ENCODE peak calls at places on chromosomes 2 and 18, in four cellular contexts. D is upper lobe of left lung, A is HepG2, Z is A549. F is an unnamed sample.

GRCh38 chr2:4221845-4222244 is 518.5 kb downstream of the DCDC2C start:
- ATAC-seq in D (no peak), A (no peak), Z (no peak), F (no peak)

GRCh38 chr2:60661073-60661738 is 94.9 kb upstream of the PAPOLG start:
- ATAC-seq in D (no peak), A (no peak), Z (no peak), F (no peak)

GRCh38 chr2:24015562-24016375 is 5.9 kb downstream of the MFSD2B start:
- ATAC-seq in D (no peak), A (peak), Z (peak), F (peak)

GRCh38 chr18:67568166-67568565 is 51.6 kb upstream of the DSEL start:
- ATAC-seq in D (no peak), A (no peak), Z (no peak), F (no peak)

GRCh38 chr2:225042800-225043167 is 516 bp upstream of the DOCK10 start:
- ATAC-seq in D (no peak), A (no peak), Z (no peak), F (no peak)

GRCh38 chr18:63079114-63079513 is 240.5 kb downstream of the BCL2 start:
- ATAC-seq in D (peak), A (no peak), Z (no peak), F (no peak)

GRCh38 chr2:41955641-41956040 is 92.2 kb upstream of the PKDCC start:
- ATAC-seq in D (no peak), A (no peak), Z (no peak), F (no peak)

GRCh38 chr2:14626873-14627272 is 5.6 kb upstream of the LRATD1 start:
- ATAC-seq in D (no peak), A (no peak), Z (no peak), F (no peak)

GRCh38 chr2:60354713-60355112 is 198.7 kb downstream of the BCL11A start:
- ATAC-seq in D (no peak), A (no peak), Z (no peak), F (no peak)

GRCh38 chr2:238143239-238143951 is 4.9 kb downstream of the KLHL30 start:
- ATAC-seq in D (no peak), A (no peak), Z (peak), F (no peak)

GRCh38 chr2:43220982-43221659 is 5.3 kb downstream of the ZFP36L2 start:
- ATAC-seq in D (peak), A (peak), Z (no peak), F (peak)

GRCh38 chr18:57898506-57899124 is 95.5 kb upstream of the ATP8B1 start:
- ATAC-seq in D (no peak), A (no peak), Z (no peak), F (no peak)

GRCh38 chr2:205959528-205959927 is 126.4 kb downstream of the INO80D start:
- ATAC-seq in D (no peak), A (no peak), Z (no peak), F (no peak)

GRCh38 chr18:77133920-77134496 is 1.4 kb upstream of the MBP start:
- ATAC-seq in D (peak), A (peak), Z (no peak), F (peak)

GRCh38 chr2:43132523-43133301 is 93.7 kb downstream of the ZFP36L2 start:
- ATAC-seq in D (no peak), A (no peak), Z (no peak), F (no peak)

GRCh38 chr18:10892801-10893595 is 256.4 kb downstream of the PIEZO2 start:
- ATAC-seq in D (no peak), A (peak), Z (no peak), F (no peak)

GRCh38 chr2:11873346-11873745 is 126.9 kb downstream of the LPIN1 start:
- ATAC-seq in D (no peak), A (no peak), Z (no peak), F (no peak)

GRCh38 chr2:11863103-11863502 is 116.7 kb downstream of the LPIN1 start:
- ATAC-seq in D (no peak), A (no peak), Z (no peak), F (no peak)

GRCh38 chr2:157526070-157526469 is 82.2 kb upstream of the CYTIP start:
- ATAC-seq in D (no peak), A (no peak), Z (no peak), F (no peak)

GRCh38 chr2:205364261-205364660 is 318.0 kb upstream of the NRP2 start:
- ATAC-seq in D (no peak), A (no peak), Z (no peak), F (no peak)

GRCh38 chr2:43399515-43400245 is 173.3 kb upstream of the ZFP36L2 start:
- ATAC-seq in D (peak), A (no peak), Z (no peak), F (peak)

GRCh38 chr2:203994735-203995134 is 58.2 kb downstream of the ICOS start:
- ATAC-seq in D (no peak), A (no peak), Z (no peak), F (no peak)

GRCh38 chr2:86218124-86218523 is 18.9 kb downstream of the MRPL35 start:
- ATAC-seq in D (no peak), A (peak), Z (no peak), F (no peak)

GRCh38 chr2:232635820-232636219 is 2.4 kb downstream of the EFHD1 start:
- ATAC-seq in D (no peak), A (no peak), Z (no peak), F (no peak)

GRCh38 chr2:232632904-232633412 is 446 bp upstream of the EFHD1 start:
- ATAC-seq in D (peak), A (peak), Z (peak), F (peak)

GRCh38 chr2:232634319-232635150 is 1.1 kb downstream of the EFHD1 start:
- ATAC-seq in D (no peak), A (peak), Z (no peak), F (no peak)

GRCh38 chr2:232632229-232632903 is 1.0 kb upstream of the EFHD1 start:
- ATAC-seq in D (peak), A (no peak), Z (no peak), F (no peak)

GRCh38 chr2:232633413-232634318 is at the start of gene EFHD1:
- ATAC-seq in D (peak), A (peak), Z (peak), F (peak)
- H3K27ac ChIP-seq in D (peak), A (no peak), Z (peak), F (peak)

DNA sequence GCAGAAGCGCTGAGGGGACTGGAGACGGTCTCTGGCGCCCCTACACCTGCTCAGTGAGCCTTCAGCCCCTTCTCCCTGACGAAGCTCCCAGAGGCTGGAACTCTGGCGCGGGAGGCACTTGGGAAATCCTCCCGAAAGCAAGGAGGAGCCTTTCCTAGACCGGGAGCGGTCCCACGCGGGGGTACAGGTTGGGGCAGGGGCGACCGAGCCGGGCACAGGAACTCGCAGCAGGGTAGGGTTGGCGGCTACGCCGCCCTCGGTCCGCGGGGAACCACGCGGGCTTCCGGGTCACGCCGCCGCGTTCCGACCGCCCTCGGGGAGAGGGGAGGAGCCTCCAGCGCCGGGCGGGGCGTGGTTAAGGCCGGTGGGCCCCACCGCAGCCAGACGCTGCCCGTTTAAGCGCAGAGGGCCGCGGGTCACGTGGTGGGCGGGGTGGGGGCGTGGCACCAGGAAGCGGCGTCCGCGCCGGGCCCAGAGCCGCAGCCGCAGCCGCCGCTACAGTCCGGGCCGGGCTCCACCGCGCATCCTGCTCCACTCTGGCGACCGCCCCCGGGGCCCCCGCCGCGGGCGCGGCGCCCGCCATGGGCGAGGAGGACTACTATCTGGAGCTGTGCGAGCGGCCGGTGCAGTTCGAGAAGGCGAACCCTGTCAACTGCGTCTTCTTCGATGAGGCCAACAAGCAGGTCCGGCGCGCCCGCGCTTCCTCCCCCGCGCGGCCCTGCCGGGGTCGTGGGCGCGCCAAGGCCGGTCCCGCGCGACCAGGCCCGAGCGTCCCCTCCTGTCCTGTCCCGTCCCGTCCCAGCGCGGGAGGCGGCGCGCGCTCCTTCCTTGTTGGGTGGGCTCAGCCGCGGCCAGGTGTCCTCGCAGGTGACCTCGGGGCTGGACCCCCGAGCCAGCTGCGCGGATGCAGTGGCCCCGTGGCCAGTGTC is at the start of gene RMC1:
- ATAC-seq in D (peak), A (peak), Z (peak), F (peak)
- TF ChIP-seq EP300 in D (no peak), A (no peak), Z (no peak), F (no peak)

DNA sequence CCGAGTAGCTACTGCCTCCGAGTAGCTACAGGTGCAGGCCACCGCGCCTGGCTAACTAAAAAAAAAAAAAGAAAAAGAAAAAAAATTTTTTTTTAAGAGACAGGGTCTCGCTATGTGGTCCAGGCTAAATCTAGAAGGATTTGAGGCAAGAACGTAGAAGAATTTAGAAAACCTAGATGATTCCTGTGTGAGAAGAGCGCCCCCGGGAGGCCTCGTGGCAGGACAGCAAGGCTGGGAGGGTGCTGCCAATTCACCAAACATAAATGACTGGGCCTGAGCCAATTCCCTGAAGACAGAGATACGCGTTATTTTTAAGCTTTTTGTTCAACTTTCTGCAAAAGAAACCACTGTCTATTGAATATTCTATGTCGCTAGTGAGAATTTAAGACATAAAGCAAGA is 90.1 kb upstream of the TGFA start:
- ATAC-seq in D (no peak), A (no peak), Z (no peak), F (no peak)
- TF ChIP-seq CTCF in D (no peak), A (peak), Z (peak), F (no peak)

GRCh38 chr2:17813742-17814458 is 2.4 kb upstream of the MSGN1 start:
- ATAC-seq in D (peak), A (no peak), Z (no peak), F (no peak)
- H3K27ac ChIP-seq in D (no peak), A (no peak), Z (no peak), F (peak)

GRCh38 chr2:65159261-65159660 is 29.4 kb upstream of the RAB1A start:
- ATAC-seq in D (no peak), A (no peak), Z (no peak), F (no peak)

GRCh38 chr2:65158557-65158956 is 28.7 kb upstream of the RAB1A start:
- ATAC-seq in D (no peak), A (no peak), Z (no peak), F (no peak)

GRCh38 chr2:65161551-65162100 is 31.7 kb upstream of the RAB1A start:
- ATAC-seq in D (no peak), A (peak), Z (peak), F (no peak)

GRCh38 chr2:65156041-65156440 is 26.1 kb upstream of the RAB1A start:
- ATAC-seq in D (no peak), A (no peak), Z (no peak), F (no peak)

DNA sequence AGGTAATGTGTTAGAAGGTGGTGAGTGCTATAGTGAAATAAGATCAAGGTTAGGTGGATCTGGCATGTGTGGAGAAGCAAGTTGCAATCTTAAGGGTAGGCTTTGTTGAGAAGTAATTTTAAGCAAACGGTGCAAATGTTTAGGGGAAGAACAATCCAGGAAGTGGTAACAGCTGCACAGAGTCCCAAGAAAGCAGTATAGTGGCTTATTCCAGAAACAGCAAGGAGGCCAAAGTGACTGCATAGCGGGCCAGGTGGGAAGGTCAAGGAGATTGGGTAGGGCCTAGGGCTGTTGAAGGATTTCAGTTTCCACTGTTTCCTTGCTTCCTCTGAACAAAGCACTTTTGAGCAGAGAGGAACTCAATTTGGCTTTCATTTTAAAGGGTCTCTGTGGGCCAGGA is 30.0 kb upstream of the RAB1A start:
- ATAC-seq in D (peak), A (no peak), Z (no peak), F (no peak)
- TF ChIP-seq EP300 in D (no peak), A (no peak), Z (no peak), F (no peak)

DNA sequence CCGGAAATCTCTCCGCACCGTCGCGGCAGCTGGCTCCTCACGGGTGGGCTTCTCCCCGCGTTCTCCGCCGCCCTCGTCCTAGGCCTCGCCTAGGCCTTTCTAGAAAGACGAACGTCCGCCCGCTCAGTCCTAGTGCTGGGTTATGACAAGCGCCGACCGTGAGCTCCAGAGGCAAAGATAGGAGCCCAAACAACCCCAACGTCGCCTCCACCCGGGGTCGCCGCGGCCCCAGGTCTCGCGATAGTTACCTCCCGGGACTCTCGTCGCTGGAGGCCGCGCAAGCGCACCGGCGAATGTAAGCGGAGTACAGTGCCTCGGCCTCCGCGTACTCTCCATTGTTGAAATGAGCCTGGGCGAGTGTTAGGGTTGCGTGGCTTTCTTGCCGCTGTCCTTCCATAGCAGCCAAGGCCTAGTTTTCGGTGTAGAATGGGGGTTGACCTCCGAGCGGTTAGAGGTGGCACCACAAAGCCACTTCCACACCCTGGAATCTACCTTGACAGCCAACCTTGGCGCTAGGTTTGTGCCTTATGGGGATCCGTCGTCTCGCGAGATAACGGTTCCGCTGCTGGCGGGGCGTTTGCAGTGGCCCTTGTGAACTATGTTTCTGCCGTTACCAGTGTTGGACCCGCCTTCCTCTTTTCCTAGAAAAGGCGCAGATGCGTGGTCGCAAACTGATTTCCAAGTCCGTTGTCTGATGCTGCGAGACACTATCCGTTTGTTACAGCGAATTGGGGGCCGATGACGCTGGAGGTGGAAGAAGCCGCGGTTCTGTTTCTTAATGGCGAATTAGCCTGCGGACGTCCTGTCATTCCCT is at the start of gene TTC32:
- ATAC-seq in D (peak), A (peak), Z (peak), F (peak)
- TF ChIP-seq CTCF in D (no peak), A (peak), Z (no peak), F (no peak)

GRCh38 chr2:127100261-127101047 is 6.5 kb downstream of the BIN1 start:
- ATAC-seq in D (no peak), A (peak), Z (peak), F (peak)

GRCh38 chr2:127097841-127098651 is 8.9 kb downstream of the BIN1 start:
- ATAC-seq in D (no peak), A (no peak), Z (no peak), F (no peak)

GRCh38 chr2:127097471-127097765 is 9.5 kb downstream of the BIN1 start:
- ATAC-seq in D (no peak), A (no peak), Z (no peak), F (no peak)

GRCh38 chr2:127096718-127097470 is 10.1 kb downstream of the BIN1 start:
- ATAC-seq in D (no peak), A (no peak), Z (no peak), F (no peak)

DNA sequence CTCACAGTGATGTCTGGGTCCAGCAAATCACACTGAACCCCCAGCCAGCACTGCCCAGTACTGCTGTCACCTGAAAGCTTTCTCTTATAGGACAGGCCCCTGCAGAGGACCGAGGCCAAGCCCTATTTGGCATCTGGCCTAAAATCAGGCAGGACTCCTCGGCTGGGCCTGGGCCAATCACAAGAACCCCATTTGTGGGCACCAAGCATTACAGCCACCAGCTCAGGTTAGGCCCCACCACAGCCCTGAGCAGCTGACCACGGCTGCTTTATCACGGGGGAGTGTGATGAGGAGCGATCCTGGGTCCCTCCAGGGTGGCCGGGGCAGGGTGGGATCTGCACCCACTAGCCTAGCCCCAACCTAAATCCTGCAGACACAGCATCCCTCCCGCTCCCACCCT is 8.2 kb downstream of the BIN1 start:
- ATAC-seq in D (no peak), A (no peak), Z (no peak), F (no peak)
- H3K27ac ChIP-seq in D (no peak), A (no peak), Z (no peak), F (no peak)